ENCODE peak calls at places on chromosome 16, in five cellular contexts. U is lung; C is colonic mucosa; D is stimulated activated CD8-positive, alpha-beta memory T cell treated with anti-CD3 and anti-CD28 coated beads, Interleukin-2, amount 100 ng/mL, for 48 hours; X is A673. Z is an unnamed sample.

GRCh38 chr16:1554826-1555445 is 21.5 kb downstream of the TMEM204 start:
- DNase-seq in D (no peak), X (no peak), C (no peak), U (no peak), Z (no peak)

GRCh38 chr16:11399261-11399831 is 54.1 kb downstream of the RMI2 start:
- DNase-seq in X (no peak), C (no peak), U (no peak), D (no peak), Z (no peak)

GRCh38 chr16:50207652-50208051 is 54.5 kb downstream of the TENT4B start:
- DNase-seq in D (no peak), U (no peak), X (peak; percentile 37), C (no peak), Z (no peak)

GRCh38 chr16:1678500-1679098 is 520 bp downstream of the JPT2 start:
- DNase-seq in X (peak; percentile 31), C (peak; percentile 50), D (peak; percentile 4), U (peak; percentile 38), Z (no peak)

GRCh38 chr16:17647879-17648649 is 177.3 kb upstream of the XYLT1 start:
- DNase-seq in U (no peak), X (no peak), C (no peak), D (no peak), Z (no peak)

GRCh38 chr16:47262938-47263337 is 119.2 kb upstream of the NETO2 start:
- DNase-seq in U (no peak), X (no peak), C (no peak), D (no peak), Z (no peak)

GRCh38 chr16:10934325-10935107 is 7.8 kb downstream of the DEXI start:
- DNase-seq in X (no peak), U (no peak), D (no peak), C (no peak), Z (no peak)

GRCh38 chr16:11180489-11180888 is 75.5 kb downstream of the SOCS1 start:
- DNase-seq in X (no peak), C (no peak), U (no peak), D (no peak), Z (no peak)

GRCh38 chr16:4796982-4797804 is 2.0 kb downstream of the SMIM22 start:
- DNase-seq in U (no peak), X (no peak), C (peak; percentile 31), D (no peak), Z (no peak)

GRCh38 chr16:13039526-13039925 is 138.1 kb downstream of the SHISA9 start:
- DNase-seq in C (no peak), D (no peak), U (no peak), X (no peak), Z (no peak)

GRCh38 chr16:18943414-18943813 is 17.2 kb upstream of the SMG1 start:
- DNase-seq in U (no peak), D (no peak), C (no peak), X (no peak), Z (no peak)

GRCh38 chr16:31467151-31467550 is 4.8 kb upstream of the TGFB1I1 start:
- DNase-seq in U (no peak), C (no peak), X (no peak), D (no peak), Z (no peak)

GRCh38 chr16:68754117-68754792 is 17.2 kb downstream of the CDH1 start:
- DNase-seq in U (no peak), X (no peak), C (peak; percentile 71), D (no peak), Z (no peak)